ENCODE peak calls at places on chromosomes 5 and 9, in four cellular contexts. One of them, this sample, is unnamed.

GRCh38 chr9:135134253-135135028 is 47.0 kb downstream of the OLFM1 start:
- DNase-seq in fibroblast of lung: no peak
- DNase-seq in ELR: no peak
- DNase-seq in GM10248: no peak
- DNase-seq in this sample: no peak

GRCh38 chr5:98454904-98455303 is 318.6 kb upstream of the RGMB start:
- DNase-seq in ELR: peak
- DNase-seq in GM10248: no peak
- DNase-seq in fibroblast of lung: peak
- DNase-seq in this sample: no peak

GRCh38 chr5:173327084-173327947 is 898 bp downstream of the STC2 start:
- DNase-seq in fibroblast of lung: peak
- DNase-seq in GM10248: peak
- DNase-seq in ELR: peak
- DNase-seq in this sample: no peak

GRCh38 chr9:93905473-93906133 is 49.6 kb downstream of the BARX1 start:
- DNase-seq in fibroblast of lung: no peak
- DNase-seq in ELR: no peak
- DNase-seq in GM10248: no peak
- DNase-seq in this sample: no peak

GRCh38 chr5:136054133-136054996 is 25.6 kb downstream of the TGFBI start:
- DNase-seq in ELR: no peak
- DNase-seq in fibroblast of lung: peak
- DNase-seq in GM10248: no peak
- DNase-seq in this sample: no peak

GRCh38 chr5:106675674-106676073 is 995.1 kb downstream of the EFNA5 start:
- DNase-seq in GM10248: no peak
- DNase-seq in fibroblast of lung: no peak
- DNase-seq in ELR: no peak
- DNase-seq in this sample: no peak

GRCh38 chr5:59484618-59485017 is 408.9 kb downstream of the PDE4D start:
- DNase-seq in ELR: no peak
- DNase-seq in fibroblast of lung: peak
- DNase-seq in GM10248: no peak
- DNase-seq in this sample: no peak

GRCh38 chr9:3875371-3876132 is 349.8 kb upstream of the RFX3 start:
- DNase-seq in ELR: peak
- DNase-seq in fibroblast of lung: peak
- DNase-seq in GM10248: no peak
- DNase-seq in this sample: no peak

GRCh38 chr9:134365791-134366222 is 39.6 kb downstream of the RXRA start:
- DNase-seq in GM10248: no peak
- DNase-seq in fibroblast of lung: peak
- DNase-seq in ELR: no peak
- DNase-seq in this sample: no peak

GRCh38 chr9:117938896-117939295 is 234.7 kb downstream of the TLR4 start:
- DNase-seq in ELR: no peak
- DNase-seq in fibroblast of lung: no peak
- DNase-seq in GM10248: no peak
- DNase-seq in this sample: no peak

GRCh38 chr5:171155621-171156020 is 153.4 kb upstream of the TLX3 start:
- DNase-seq in fibroblast of lung: peak
- DNase-seq in GM10248: no peak
- DNase-seq in ELR: peak
- DNase-seq in this sample: no peak

GRCh38 chr5:163532203-163532892 is 26.9 kb downstream of the MAT2B start:
- DNase-seq in fibroblast of lung: no peak
- DNase-seq in GM10248: no peak
- DNase-seq in ELR: no peak
- DNase-seq in this sample: no peak

GRCh38 chr9:80204054-80204453 is 632.3 kb downstream of the TLE4 start:
- DNase-seq in GM10248: no peak
- DNase-seq in fibroblast of lung: peak
- DNase-seq in ELR: peak
- DNase-seq in this sample: no peak

GRCh38 chr5:4191024-4191423 is 595.4 kb downstream of the IRX1 start:
- DNase-seq in GM10248: no peak
- DNase-seq in ELR: no peak
- DNase-seq in fibroblast of lung: no peak
- DNase-seq in this sample: no peak

GRCh38 chr9:4640027-4640426 is 22.1 kb upstream of the PLPP6 start:
- DNase-seq in fibroblast of lung: peak
- DNase-seq in ELR: peak
- DNase-seq in GM10248: no peak
- DNase-seq in this sample: no peak

GRCh38 chr9:94097788-94098413 is 13.6 kb downstream of the PTPDC1 start:
- DNase-seq in ELR: peak
- DNase-seq in fibroblast of lung: peak
- DNase-seq in GM10248: no peak
- DNase-seq in this sample: no peak

GRCh38 chr5:74279244-74279643 is 361.3 kb downstream of the ENC1 start:
- DNase-seq in fibroblast of lung: no peak
- DNase-seq in ELR: no peak
- DNase-seq in GM10248: no peak
- DNase-seq in this sample: no peak

GRCh38 chr5:111511174-111512025 is 935 bp downstream of the STARD4 start:
- DNase-seq in fibroblast of lung: peak
- DNase-seq in GM10248: no peak
- DNase-seq in ELR: peak
- DNase-seq in this sample: no peak

This sample was measured in GM19239.